ENCODE peak calls at places on chromosomes 4 and X, in eight cellular contexts. One of them, this sample, is unnamed.
A peak's percentile ranks its signal among the peaks of the same experiment; 100 is the strongest.

GRCh38 chr4:153750197-153750817 is 9.5 kb downstream of the RNF175 start:
- DNase-seq in T-cell: peak; percentile 32
- DNase-seq in T-helper 9 cell: peak; percentile 44
- DNase-seq in mesendoderm: peak; percentile 93
- DNase-seq in NCI-H748 treated with DMSO at 0.1 percent for 48 hours: peak; percentile 28
- DNase-seq in EH: peak; percentile 72
- DNase-seq in AG09319: peak; percentile 41
- DNase-seq in erythroblast: peak; percentile 74
- DNase-seq in this sample: peak; percentile 49

GRCh38 chr4:7541414-7541810 is 106.7 kb upstream of the PSAPL1 start:
- DNase-seq in T-cell: no peak
- DNase-seq in T-helper 9 cell: no peak
- DNase-seq in mesendoderm: no peak
- DNase-seq in NCI-H748 treated with DMSO at 0.1 percent for 48 hours: no peak
- DNase-seq in EH: no peak
- DNase-seq in AG09319: no peak
- DNase-seq in erythroblast: no peak
- DNase-seq in this sample: no peak

GRCh38 chr4:94575652-94576051 is 123.9 kb downstream of the PDLIM5 start:
- DNase-seq in T-cell: no peak
- DNase-seq in T-helper 9 cell: no peak
- DNase-seq in mesendoderm: peak; percentile 34
- DNase-seq in NCI-H748 treated with DMSO at 0.1 percent for 48 hours: no peak
- DNase-seq in EH: no peak
- DNase-seq in AG09319: no peak
- DNase-seq in erythroblast: no peak
- DNase-seq in this sample: no peak

GRCh38 chr4:178309890-178310289 is 867.7 kb upstream of the AGA start:
- DNase-seq in T-cell: no peak
- DNase-seq in T-helper 9 cell: no peak
- DNase-seq in mesendoderm: no peak
- DNase-seq in NCI-H748 treated with DMSO at 0.1 percent for 48 hours: no peak
- DNase-seq in EH: no peak
- DNase-seq in AG09319: no peak
- DNase-seq in erythroblast: no peak
- DNase-seq in this sample: no peak

GRCh38 chrX:118228456-118228855 is 111.8 kb upstream of the KLHL13 start:
- DNase-seq in T-cell: no peak
- DNase-seq in T-helper 9 cell: no peak
- DNase-seq in mesendoderm: no peak
- DNase-seq in NCI-H748 treated with DMSO at 0.1 percent for 48 hours: no peak
- DNase-seq in EH: no peak
- DNase-seq in AG09319: no peak
- DNase-seq in erythroblast: no peak
- DNase-seq in this sample: no peak

GRCh38 chrX:133859336-133859735 is 126.1 kb downstream of the GPC3 start:
- DNase-seq in T-cell: no peak
- DNase-seq in T-helper 9 cell: no peak
- DNase-seq in mesendoderm: no peak
- DNase-seq in NCI-H748 treated with DMSO at 0.1 percent for 48 hours: no peak
- DNase-seq in EH: no peak
- DNase-seq in AG09319: no peak
- DNase-seq in erythroblast: no peak
- DNase-seq in this sample: no peak

GRCh38 chr4:72319596-72319995 is 249.4 kb downstream of the ADAMTS3 start:
- DNase-seq in T-cell: no peak
- DNase-seq in T-helper 9 cell: no peak
- DNase-seq in mesendoderm: no peak
- DNase-seq in NCI-H748 treated with DMSO at 0.1 percent for 48 hours: no peak
- DNase-seq in EH: peak; percentile 88
- DNase-seq in AG09319: no peak
- DNase-seq in erythroblast: no peak
- DNase-seq in this sample: peak; percentile 64

GRCh38 chrX:10620121-10620699 is at the start of gene MID1:
- DNase-seq in T-cell: no peak
- DNase-seq in T-helper 9 cell: no peak
- DNase-seq in mesendoderm: peak; percentile 90
- DNase-seq in NCI-H748 treated with DMSO at 0.1 percent for 48 hours: peak; percentile 55
- DNase-seq in EH: peak; percentile 80
- DNase-seq in AG09319: peak; percentile 51
- DNase-seq in erythroblast: no peak
- DNase-seq in this sample: peak; percentile 75

GRCh38 chr4:8586671-8587468 is 5.7 kb upstream of the CPZ start:
- DNase-seq in T-cell: no peak
- DNase-seq in T-helper 9 cell: no peak
- DNase-seq in mesendoderm: no peak
- DNase-seq in NCI-H748 treated with DMSO at 0.1 percent for 48 hours: no peak
- DNase-seq in EH: no peak
- DNase-seq in AG09319: no peak
- DNase-seq in erythroblast: no peak
- DNase-seq in this sample: no peak

GRCh38 chr4:147129687-147130086 is 184.0 kb upstream of the TTC29 start:
- DNase-seq in T-cell: no peak
- DNase-seq in T-helper 9 cell: no peak
- DNase-seq in mesendoderm: no peak
- DNase-seq in NCI-H748 treated with DMSO at 0.1 percent for 48 hours: no peak
- DNase-seq in EH: no peak
- DNase-seq in AG09319: no peak
- DNase-seq in erythroblast: no peak
- DNase-seq in this sample: no peak

GRCh38 chr4:158769175-158769831 is 477 bp downstream of the FNIP2 start:
- DNase-seq in T-cell: peak; percentile 22
- DNase-seq in T-helper 9 cell: peak; percentile 28
- DNase-seq in mesendoderm: peak; percentile 32
- DNase-seq in NCI-H748 treated with DMSO at 0.1 percent for 48 hours: no peak
- DNase-seq in EH: peak; percentile 63
- DNase-seq in AG09319: no peak
- DNase-seq in erythroblast: peak; percentile 64
- DNase-seq in this sample: no peak

GRCh38 chrX:55488559-55489314 is 911 bp downstream of the USP51 start:
- DNase-seq in T-cell: peak; percentile 46
- DNase-seq in T-helper 9 cell: peak; percentile 42
- DNase-seq in mesendoderm: peak; percentile 75
- DNase-seq in NCI-H748 treated with DMSO at 0.1 percent for 48 hours: peak; percentile 58
- DNase-seq in EH: peak; percentile 67
- DNase-seq in AG09319: no peak
- DNase-seq in erythroblast: peak; percentile 78
- DNase-seq in this sample: peak; percentile 32

GRCh38 chrX:18696653-18697052 is 10.8 kb upstream of the PPEF1 start:
- DNase-seq in T-cell: no peak
- DNase-seq in T-helper 9 cell: no peak
- DNase-seq in mesendoderm: no peak
- DNase-seq in NCI-H748 treated with DMSO at 0.1 percent for 48 hours: no peak
- DNase-seq in EH: no peak
- DNase-seq in AG09319: no peak
- DNase-seq in erythroblast: no peak
- DNase-seq in this sample: no peak

GRCh38 chr4:8182858-8183725 is 16.0 kb upstream of the SH3TC1 start:
- DNase-seq in T-cell: no peak
- DNase-seq in T-helper 9 cell: no peak
- DNase-seq in mesendoderm: no peak
- DNase-seq in NCI-H748 treated with DMSO at 0.1 percent for 48 hours: no peak
- DNase-seq in EH: peak; percentile 95
- DNase-seq in AG09319: peak; percentile 71
- DNase-seq in erythroblast: peak; percentile 16
- DNase-seq in this sample: peak; percentile 72

GRCh38 chr4:185513489-185514181 is 21.7 kb downstream of the PDLIM3 start:
- DNase-seq in T-cell: no peak
- DNase-seq in T-helper 9 cell: peak; percentile 10
- DNase-seq in mesendoderm: no peak
- DNase-seq in NCI-H748 treated with DMSO at 0.1 percent for 48 hours: no peak
- DNase-seq in EH: no peak
- DNase-seq in AG09319: no peak
- DNase-seq in erythroblast: no peak
- DNase-seq in this sample: peak; percentile 53

GRCh38 chr4:86940176-86940575 is 5.4 kb downstream of the AFF1 start:
- DNase-seq in T-cell: no peak
- DNase-seq in T-helper 9 cell: no peak
- DNase-seq in mesendoderm: no peak
- DNase-seq in NCI-H748 treated with DMSO at 0.1 percent for 48 hours: no peak
- DNase-seq in EH: peak; percentile 70
- DNase-seq in AG09319: no peak
- DNase-seq in erythroblast: no peak
- DNase-seq in this sample: no peak

GRCh38 chr4:168839758-168840385 is 170.2 kb downstream of the CBR4 start:
- DNase-seq in T-cell: no peak
- DNase-seq in T-helper 9 cell: no peak
- DNase-seq in mesendoderm: no peak
- DNase-seq in NCI-H748 treated with DMSO at 0.1 percent for 48 hours: no peak
- DNase-seq in EH: no peak
- DNase-seq in AG09319: no peak
- DNase-seq in erythroblast: no peak
- DNase-seq in this sample: no peak

GRCh38 chr4:94548571-94548970 is 96.8 kb downstream of the PDLIM5 start:
- DNase-seq in T-cell: no peak
- DNase-seq in T-helper 9 cell: no peak
- DNase-seq in mesendoderm: peak; percentile 89
- DNase-seq in NCI-H748 treated with DMSO at 0.1 percent for 48 hours: no peak
- DNase-seq in EH: peak; percentile 84
- DNase-seq in AG09319: no peak
- DNase-seq in erythroblast: peak; percentile 55
- DNase-seq in this sample: peak; percentile 96

GRCh38 chr4:151783867-151784266 is 23.1 kb upstream of the GATB start:
- DNase-seq in T-cell: no peak
- DNase-seq in T-helper 9 cell: no peak
- DNase-seq in mesendoderm: no peak
- DNase-seq in NCI-H748 treated with DMSO at 0.1 percent for 48 hours: no peak
- DNase-seq in EH: peak; percentile 30
- DNase-seq in AG09319: no peak
- DNase-seq in erythroblast: no peak
- DNase-seq in this sample: peak; percentile 25

GRCh38 chrX:11239230-11239629 is 54.0 kb upstream of the AMELX start:
- DNase-seq in T-cell: no peak
- DNase-seq in T-helper 9 cell: no peak
- DNase-seq in mesendoderm: no peak
- DNase-seq in NCI-H748 treated with DMSO at 0.1 percent for 48 hours: peak; percentile 2
- DNase-seq in EH: peak; percentile 72
- DNase-seq in AG09319: no peak
- DNase-seq in erythroblast: peak; percentile 27
- DNase-seq in this sample: peak; percentile 58

GRCh38 chr4:45004847-45005565 is 278.6 kb upstream of the GNPDA2 start:
- DNase-seq in T-cell: no peak
- DNase-seq in T-helper 9 cell: no peak
- DNase-seq in mesendoderm: no peak
- DNase-seq in NCI-H748 treated with DMSO at 0.1 percent for 48 hours: no peak
- DNase-seq in EH: no peak
- DNase-seq in AG09319: no peak
- DNase-seq in erythroblast: no peak
- DNase-seq in this sample: peak; percentile 5

GRCh38 chrX:115449742-115450141 is 111.2 kb upstream of the PLS3 start:
- DNase-seq in T-cell: no peak
- DNase-seq in T-helper 9 cell: no peak
- DNase-seq in mesendoderm: no peak
- DNase-seq in NCI-H748 treated with DMSO at 0.1 percent for 48 hours: no peak
- DNase-seq in EH: peak; percentile 48
- DNase-seq in AG09319: no peak
- DNase-seq in erythroblast: no peak
- DNase-seq in this sample: peak; percentile 37

GRCh38 chr4:120517966-120518365 is 404.6 kb downstream of the PRDM5 start:
- DNase-seq in T-cell: no peak
- DNase-seq in T-helper 9 cell: no peak
- DNase-seq in mesendoderm: peak; percentile 65
- DNase-seq in NCI-H748 treated with DMSO at 0.1 percent for 48 hours: no peak
- DNase-seq in EH: peak; percentile 90
- DNase-seq in AG09319: peak; percentile 31
- DNase-seq in erythroblast: no peak
- DNase-seq in this sample: peak; percentile 65

GRCh38 chr4:14632041-14632440 is 370.2 kb upstream of the CPEB2 start:
- DNase-seq in T-cell: no peak
- DNase-seq in T-helper 9 cell: no peak
- DNase-seq in mesendoderm: no peak
- DNase-seq in NCI-H748 treated with DMSO at 0.1 percent for 48 hours: no peak
- DNase-seq in EH: no peak
- DNase-seq in AG09319: no peak
- DNase-seq in erythroblast: no peak
- DNase-seq in this sample: no peak

GRCh38 chr4:173536808-173537429 is 6.9 kb upstream of the HAND2 start:
- DNase-seq in T-cell: no peak
- DNase-seq in T-helper 9 cell: no peak
- DNase-seq in mesendoderm: peak; percentile 90
- DNase-seq in NCI-H748 treated with DMSO at 0.1 percent for 48 hours: no peak
- DNase-seq in EH: no peak
- DNase-seq in AG09319: no peak
- DNase-seq in erythroblast: no peak
- DNase-seq in this sample: no peak

GRCh38 chr4:27524224-27524623 is 663.6 kb downstream of the STIM2 start:
- DNase-seq in T-cell: no peak
- DNase-seq in T-helper 9 cell: no peak
- DNase-seq in mesendoderm: peak; percentile 39
- DNase-seq in NCI-H748 treated with DMSO at 0.1 percent for 48 hours: no peak
- DNase-seq in EH: peak; percentile 3
- DNase-seq in AG09319: no peak
- DNase-seq in erythroblast: no peak
- DNase-seq in this sample: no peak

GRCh38 chr4:138398297-138398696 is 156.1 kb upstream of the SLC7A11 start:
- DNase-seq in T-cell: no peak
- DNase-seq in T-helper 9 cell: no peak
- DNase-seq in mesendoderm: peak; percentile 82
- DNase-seq in NCI-H748 treated with DMSO at 0.1 percent for 48 hours: peak; percentile 81
- DNase-seq in EH: no peak
- DNase-seq in AG09319: no peak
- DNase-seq in erythroblast: no peak
- DNase-seq in this sample: no peak

GRCh38 chrX:27186671-27187070 is 276.5 kb downstream of the PPP4R3C start:
- DNase-seq in T-cell: no peak
- DNase-seq in T-helper 9 cell: peak; percentile 5
- DNase-seq in mesendoderm: peak; percentile 48
- DNase-seq in NCI-H748 treated with DMSO at 0.1 percent for 48 hours: peak; percentile 18
- DNase-seq in EH: no peak
- DNase-seq in AG09319: no peak
- DNase-seq in erythroblast: peak; percentile 19
- DNase-seq in this sample: no peak

GRCh38 chrX:39897741-39898097 is 200.0 kb downstream of the BCOR start:
- DNase-seq in T-cell: no peak
- DNase-seq in T-helper 9 cell: no peak
- DNase-seq in mesendoderm: no peak
- DNase-seq in NCI-H748 treated with DMSO at 0.1 percent for 48 hours: no peak
- DNase-seq in EH: no peak
- DNase-seq in AG09319: no peak
- DNase-seq in erythroblast: no peak
- DNase-seq in this sample: no peak

GRCh38 chrX:119036369-119037029 is 36.3 kb upstream of the CT47C1 start:
- DNase-seq in T-cell: no peak
- DNase-seq in T-helper 9 cell: no peak
- DNase-seq in mesendoderm: no peak
- DNase-seq in NCI-H748 treated with DMSO at 0.1 percent for 48 hours: no peak
- DNase-seq in EH: peak; percentile 19
- DNase-seq in AG09319: no peak
- DNase-seq in erythroblast: no peak
- DNase-seq in this sample: no peak

GRCh38 chr4:106315476-106315967 is 487 bp downstream of the TBCK start:
- DNase-seq in T-cell: no peak
- DNase-seq in T-helper 9 cell: no peak
- DNase-seq in mesendoderm: no peak
- DNase-seq in NCI-H748 treated with DMSO at 0.1 percent for 48 hours: peak; percentile 58
- DNase-seq in EH: peak; percentile 46
- DNase-seq in AG09319: no peak
- DNase-seq in erythroblast: peak; percentile 60
- DNase-seq in this sample: peak; percentile 23

GRCh38 chrX:30971761-30972603 is 82.9 kb upstream of the TAB3 start:
- DNase-seq in T-cell: no peak
- DNase-seq in T-helper 9 cell: no peak
- DNase-seq in mesendoderm: peak; percentile 59
- DNase-seq in NCI-H748 treated with DMSO at 0.1 percent for 48 hours: peak; percentile 12
- DNase-seq in EH: peak; percentile 49
- DNase-seq in AG09319: peak; percentile 11
- DNase-seq in erythroblast: peak; percentile 19
- DNase-seq in this sample: peak; percentile 18

This sample was measured in astrocyte.